ENCODE peak calls at places on chromosomes 5 and 9, in five cellular contexts. One of them, this sample, is unnamed.

GRCh38 chr9:106203832-106204516 is 509.6 kb downstream of the TMEM38B start:
- DNase-seq in H1: no peak
- DNase-seq in H9: peak
- DNase-seq in IMR-90: no peak
- DNase-seq in neuronal stem cell: no peak
- DNase-seq in this sample: no peak

GRCh38 chr9:115164511-115164974 is 46.6 kb upstream of the TNC start:
- DNase-seq in H9: peak
- DNase-seq in IMR-90: peak
- DNase-seq in neuronal stem cell: no peak
- DNase-seq in H1: no peak
- DNase-seq in this sample: peak

GRCh38 chr5:56446728-56447127 is 213.6 kb upstream of the ANKRD55 start:
- DNase-seq in H1: no peak
- DNase-seq in H9: no peak
- DNase-seq in neuronal stem cell: no peak
- DNase-seq in IMR-90: no peak
- DNase-seq in this sample: no peak

GRCh38 chr9:108761530-108762347 is 94.0 kb downstream of the ACTL7B start:
- DNase-seq in H1: peak
- DNase-seq in IMR-90: peak
- DNase-seq in neuronal stem cell: peak
- DNase-seq in H9: peak
- DNase-seq in this sample: peak

GRCh38 chr5:151264113-151264512 is 11.1 kb downstream of the GM2A start:
- DNase-seq in IMR-90: peak
- DNase-seq in H9: no peak
- DNase-seq in neuronal stem cell: no peak
- DNase-seq in H1: no peak
- DNase-seq in this sample: peak

GRCh38 chr5:55140908-55141665 is 18.9 kb upstream of the GPX8 start:
- DNase-seq in H9: no peak
- DNase-seq in IMR-90: no peak
- DNase-seq in neuronal stem cell: no peak
- DNase-seq in H1: no peak
- DNase-seq in this sample: no peak

GRCh38 chr5:129271309-129271708 is 176.8 kb downstream of the ISOC1 start:
- DNase-seq in H9: peak
- DNase-seq in H1: peak
- DNase-seq in IMR-90: no peak
- DNase-seq in neuronal stem cell: no peak
- DNase-seq in this sample: peak

GRCh38 chr9:125233678-125234077 is 7.5 kb downstream of the HSPA5 start:
- DNase-seq in H9: no peak
- DNase-seq in neuronal stem cell: no peak
- DNase-seq in IMR-90: peak
- DNase-seq in H1: no peak
- DNase-seq in this sample: peak

GRCh38 chr5:34483442-34484033 is 172.6 kb upstream of the RAI14 start:
- DNase-seq in IMR-90: no peak
- DNase-seq in H9: peak
- DNase-seq in neuronal stem cell: peak
- DNase-seq in H1: no peak
- DNase-seq in this sample: no peak

GRCh38 chr5:176778921-176779465 is 31.4 kb upstream of the UNC5A start:
- DNase-seq in neuronal stem cell: no peak
- DNase-seq in H9: peak
- DNase-seq in H1: no peak
- DNase-seq in IMR-90: no peak
- DNase-seq in this sample: no peak

GRCh38 chr5:35081134-35081533 is 33.4 kb upstream of the AGXT2 start:
- DNase-seq in H9: no peak
- DNase-seq in neuronal stem cell: no peak
- DNase-seq in H1: no peak
- DNase-seq in IMR-90: no peak
- DNase-seq in this sample: no peak

GRCh38 chr5:134447815-134448520 is 36.3 kb upstream of the CDKN2AIPNL start:
- DNase-seq in neuronal stem cell: no peak
- DNase-seq in H1: no peak
- DNase-seq in IMR-90: no peak
- DNase-seq in H9: no peak
- DNase-seq in this sample: no peak

GRCh38 chr5:9596833-9597232 is 33.3 kb downstream of the TAS2R1 start:
- DNase-seq in H1: no peak
- DNase-seq in IMR-90: no peak
- DNase-seq in H9: no peak
- DNase-seq in neuronal stem cell: no peak
- DNase-seq in this sample: no peak
- H2BK5ac ChIP-seq in H1: no peak
- H2BK5ac ChIP-seq in IMR-90: no peak
- H2BK5ac ChIP-seq in H9: no peak
- H2BK5ac ChIP-seq in neuronal stem cell: no peak
- H2BK5ac ChIP-seq in this sample: no peak

GRCh38 chr5:126681970-126682369 is 81.2 kb downstream of the PHAX start:
- DNase-seq in H9: no peak
- DNase-seq in IMR-90: no peak
- DNase-seq in H1: no peak
- DNase-seq in neuronal stem cell: no peak
- DNase-seq in this sample: no peak
- H2BK15ac ChIP-seq in H9: no peak
- H2BK15ac ChIP-seq in IMR-90: no peak
- H2BK15ac ChIP-seq in H1: no peak
- H2BK15ac ChIP-seq in neuronal stem cell: no peak
- H2BK15ac ChIP-seq in this sample: no peak

DNA sequence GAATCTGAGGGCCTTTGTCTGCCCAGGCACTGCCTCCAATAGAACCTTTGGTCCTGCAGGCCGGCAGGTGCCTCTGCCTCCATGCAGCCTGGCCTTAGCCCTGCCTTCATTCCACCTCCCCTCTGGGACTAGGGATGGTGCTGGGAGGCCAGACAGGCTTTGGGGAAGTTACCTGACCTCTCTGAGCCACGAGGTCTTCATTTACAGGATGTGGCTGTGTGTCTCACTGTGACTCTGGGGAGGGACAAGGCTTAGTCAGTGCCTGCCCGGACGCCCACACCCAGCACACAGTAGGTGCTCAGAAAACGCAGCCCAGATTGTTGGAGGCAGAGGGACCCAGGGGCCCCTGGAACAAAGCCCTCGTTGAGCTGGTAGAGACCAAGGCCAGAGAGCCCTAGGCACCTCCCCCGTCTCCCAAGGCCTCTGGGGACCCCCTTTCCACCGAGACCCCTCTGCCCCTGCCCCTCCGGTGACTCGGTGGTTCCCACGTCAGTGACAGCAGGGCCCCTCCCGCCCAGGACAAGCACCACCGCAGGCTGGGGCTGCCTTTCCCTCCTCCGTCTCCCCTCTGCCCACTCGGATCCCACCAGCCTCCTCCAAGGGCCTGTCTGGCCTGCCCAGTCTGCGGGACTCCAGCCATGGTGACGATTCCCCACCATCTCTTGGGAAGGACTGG is 46.9 kb upstream of the EGFL7 start:
- DNase-seq in H9: no peak
- DNase-seq in neuronal stem cell: no peak
- DNase-seq in H1: no peak
- DNase-seq in IMR-90: peak
- DNase-seq in this sample: no peak
- H4K91ac ChIP-seq in H9: no peak
- H4K91ac ChIP-seq in neuronal stem cell: no peak
- H4K91ac ChIP-seq in H1: peak
- H4K91ac ChIP-seq in IMR-90: peak
- H4K91ac ChIP-seq in this sample: peak

DNA sequence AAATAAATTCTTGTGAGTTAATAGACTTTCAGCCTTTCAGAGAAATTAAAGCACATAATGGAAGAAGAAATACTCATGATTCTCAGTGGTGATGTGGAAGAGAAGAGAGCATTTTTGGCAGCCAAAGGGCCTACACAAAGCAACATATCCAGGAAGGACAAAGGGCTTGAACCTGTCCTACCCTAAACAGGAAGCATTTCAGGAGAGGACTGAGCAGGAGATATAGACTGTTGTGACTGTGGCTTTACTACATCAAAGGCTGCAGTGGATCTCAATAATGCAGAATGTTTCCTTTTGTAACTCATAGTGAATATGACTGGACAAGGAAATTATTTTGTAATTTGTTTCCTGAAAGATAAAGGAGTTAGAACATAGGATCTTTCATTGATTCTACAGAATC is 1.3 kb upstream of the PARP8 start:
- DNase-seq in IMR-90: no peak
- DNase-seq in H9: no peak
- DNase-seq in neuronal stem cell: no peak
- DNase-seq in H1: no peak
- DNase-seq in this sample: no peak
- H2BK5ac ChIP-seq in IMR-90: no peak
- H2BK5ac ChIP-seq in H9: no peak
- H2BK5ac ChIP-seq in neuronal stem cell: no peak
- H2BK5ac ChIP-seq in H1: no peak
- H2BK5ac ChIP-seq in this sample: no peak

GRCh38 chr5:81757404-81757803 is 6.5 kb upstream of the SSBP2 start:
- DNase-seq in IMR-90: no peak
- DNase-seq in H9: no peak
- DNase-seq in neuronal stem cell: no peak
- DNase-seq in H1: no peak
- DNase-seq in this sample: no peak
- H2BK15ac ChIP-seq in IMR-90: no peak
- H2BK15ac ChIP-seq in H9: no peak
- H2BK15ac ChIP-seq in neuronal stem cell: no peak
- H2BK15ac ChIP-seq in H1: no peak
- H2BK15ac ChIP-seq in this sample: no peak

This sample was measured in mesenchymal stem cell.